ENCODE peak calls at places on chromosomes 7 and 10, in ten cellular contexts. D is uterus, B is fibroblast of lung, O is heart right ventricle, K is cardiac muscle cell, X is ovary, Q is PC-3, R is tibial artery, T is ascending aorta, C is H9. A is an unnamed sample. For H3K27me3, the result is how much of the 10 kb centered on the place peaks cover.

GRCh38 chr10:77524300-77524711 is 113.3 kb downstream of the KCNMA1 start:
- DNase-seq in C (no peak), X (no peak), B (peak), T (no peak), O (no peak), K (peak), D (no peak), Q (no peak), R (no peak), A (no peak)

GRCh38 chr10:118332948-118333710 is 9.0 kb downstream of the FAM204A start:
- DNase-seq in D (no peak), R (no peak), K (peak), Q (peak), C (no peak), B (no peak), T (no peak), X (no peak), O (no peak), A (no peak)

GRCh38 chr7:121755818-121756501 is 117.0 kb upstream of the PTPRZ1 start:
- DNase-seq in K (no peak), R (no peak), O (no peak), Q (no peak), D (no peak), T (no peak), B (no peak), X (no peak), C (peak), A (no peak)

GRCh38 chr7:122412886-122413285 is 108.3 kb upstream of the FEZF1 start:
- DNase-seq in X (peak), T (no peak), C (no peak), O (peak), D (peak), B (peak), R (no peak), Q (no peak), K (peak), A (no peak)

GRCh38 chr10:2978111-2978510 is 89.2 kb upstream of the PFKP start:
- DNase-seq in T (no peak), C (no peak), Q (peak), B (peak), O (no peak), K (peak), D (no peak), X (no peak), R (no peak), A (no peak)

GRCh38 chr10:100529473-100530298 is at the start of gene NDUFB8:
- DNase-seq in R (peak), D (peak), C (peak), X (peak), Q (peak), K (peak), O (peak), B (peak), T (peak), A (peak)

GRCh38 chr10:102781921-102782542 is 38.3 kb downstream of the WBP1L start:
- DNase-seq in X (no peak), T (no peak), O (no peak), Q (peak), C (no peak), B (peak), R (no peak), K (peak), D (no peak), A (no peak)

GRCh38 chr7:100483101-100483727 is 513 bp upstream of the NYAP1 start:
- DNase-seq in C (peak), O (peak), R (no peak), D (peak), T (no peak), K (peak), B (no peak), Q (peak), X (peak), A (peak)

GRCh38 chr7:78198756-78199155 is 400.2 kb downstream of the PHTF2 start:
- DNase-seq in C (no peak), K (no peak), D (no peak), R (no peak), O (no peak), B (peak), T (no peak), X (no peak), Q (no peak), A (no peak)

GRCh38 chr7:17814058-17814457 is 126.2 kb downstream of the SNX13 start:
- DNase-seq in Q (no peak), X (no peak), C (no peak), B (no peak), R (no peak), T (no peak), K (no peak), D (no peak), O (no peak), A (no peak)

GRCh38 chr7:17816903-17817302 is 123.4 kb downstream of the SNX13 start:
- DNase-seq in B (no peak), K (no peak), R (no peak), Q (no peak), C (no peak), D (no peak), T (no peak), X (no peak), O (no peak), A (no peak)

GRCh38 chr7:17815318-17815717 is 125.0 kb downstream of the SNX13 start:
- DNase-seq in C (no peak), T (no peak), Q (peak), X (no peak), B (no peak), R (no peak), K (no peak), D (no peak), O (no peak), A (no peak)
- H3K27me3 ChIP-seq in C (under half), T (under half), Q (under half), X (under half), B (under half), R (under half), K (under half), D (under half), O (under half), A (under half)

DNA sequence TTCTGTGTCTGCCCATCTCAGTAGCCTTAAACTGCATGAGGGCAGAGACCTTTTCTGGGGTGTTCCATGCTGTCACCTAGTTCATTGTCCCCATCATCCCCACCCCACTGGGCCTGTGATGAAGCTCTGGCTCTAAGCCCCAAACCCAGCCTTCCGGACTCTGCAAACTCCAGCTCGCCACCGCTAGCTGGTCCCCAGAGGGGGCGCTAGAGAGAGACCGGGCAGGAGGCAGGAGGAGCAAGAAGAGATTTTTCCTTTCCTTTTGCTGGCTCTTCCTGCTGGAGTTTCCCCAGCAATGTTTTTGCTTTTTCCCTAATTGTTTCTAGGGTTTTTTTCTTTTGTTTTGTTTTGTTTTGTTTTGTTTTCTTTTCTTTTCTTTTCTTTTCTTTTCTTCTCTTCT is 234.4 kb downstream of the TEX36 start:
- DNase-seq in O (no peak), Q (peak), R (no peak), C (peak), X (no peak), K (no peak), T (no peak), B (no peak), D (no peak), A (no peak)
- TF ChIP-seq CTCF in O (no peak), Q (peak), R (no peak), C (peak), X (no peak), K (no peak), T (no peak), B (peak), D (no peak), A (no peak)

DNA sequence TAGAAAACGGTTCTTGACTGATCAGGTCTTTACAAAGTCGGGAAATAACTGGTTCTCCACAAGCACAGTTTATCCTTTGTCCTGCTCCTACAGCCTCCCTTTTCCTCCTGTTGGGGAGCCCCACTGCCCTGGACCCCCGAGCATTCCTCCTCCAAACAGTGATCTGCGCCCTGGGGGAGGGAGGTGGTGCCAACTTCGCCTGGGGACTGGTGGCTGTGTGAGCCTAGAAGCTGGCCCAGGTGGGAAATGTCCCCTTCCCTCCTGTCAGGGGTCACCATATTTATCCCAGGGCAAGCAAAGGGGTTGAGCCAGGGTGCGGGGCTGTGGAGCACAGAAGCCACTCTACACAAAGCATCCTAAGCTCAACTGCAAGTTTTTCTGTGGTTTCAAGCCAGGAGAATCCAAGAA is 5.2 kb downstream of the HMX3 start:
- DNase-seq in B (no peak), K (no peak), T (no peak), C (no peak), Q (no peak), O (no peak), R (no peak), D (no peak), X (no peak), A (no peak)
- H3K27me3 ChIP-seq in B (half or more), K (half or more), T (half or more), C (half or more), Q (half or more), O (half or more), R (under half), D (under half), X (under half), A (half or more)

GRCh38 chr7:24788075-24788474 is 30.8 kb upstream of the GSDME start:
- DNase-seq in K (no peak), B (no peak), X (no peak), T (no peak), C (no peak), O (no peak), Q (no peak), D (no peak), R (no peak), A (no peak)
- TF ChIP-seq CTCF in K (peak), B (peak), X (no peak), T (no peak), C (peak), O (no peak), Q (peak), D (no peak), R (no peak), A (peak)

GRCh38 chr7:17651296-17651695 is 289.0 kb downstream of the SNX13 start:
- DNase-seq in C (no peak), O (no peak), D (no peak), R (no peak), Q (no peak), K (peak), B (peak), X (no peak), T (no peak), A (no peak)
- H3K27me3 ChIP-seq in C (under half), O (under half), D (under half), R (under half), Q (under half), K (under half), B (under half), X (under half), T (under half), A (under half)

DNA sequence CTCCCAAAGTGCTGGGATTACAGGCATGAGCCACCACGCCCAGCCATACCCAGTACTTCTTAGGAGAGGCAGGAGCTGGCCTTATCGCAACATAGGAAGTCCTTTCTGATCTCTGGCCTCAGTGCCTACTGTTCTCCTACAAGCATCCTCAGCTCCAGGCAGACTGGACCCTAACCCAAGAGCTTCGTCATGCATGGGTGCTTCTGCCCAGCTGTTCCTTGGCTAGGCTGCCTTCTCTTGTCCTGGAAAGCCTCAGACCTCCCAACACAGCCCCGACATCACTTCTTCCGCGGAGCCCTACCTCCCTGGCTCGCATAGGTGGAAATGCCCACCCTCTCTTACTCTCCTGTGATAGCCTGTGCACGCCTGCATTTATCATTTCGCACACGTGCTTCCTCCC is 15.8 kb downstream of the BCL7B start:
- DNase-seq in T (no peak), R (no peak), X (no peak), B (no peak), Q (no peak), C (no peak), O (no peak), D (no peak), K (no peak), A (no peak)
- TF ChIP-seq CTCF in T (no peak), R (no peak), X (no peak), B (no peak), Q (no peak), C (no peak), O (no peak), D (no peak), K (no peak), A (no peak)

DNA sequence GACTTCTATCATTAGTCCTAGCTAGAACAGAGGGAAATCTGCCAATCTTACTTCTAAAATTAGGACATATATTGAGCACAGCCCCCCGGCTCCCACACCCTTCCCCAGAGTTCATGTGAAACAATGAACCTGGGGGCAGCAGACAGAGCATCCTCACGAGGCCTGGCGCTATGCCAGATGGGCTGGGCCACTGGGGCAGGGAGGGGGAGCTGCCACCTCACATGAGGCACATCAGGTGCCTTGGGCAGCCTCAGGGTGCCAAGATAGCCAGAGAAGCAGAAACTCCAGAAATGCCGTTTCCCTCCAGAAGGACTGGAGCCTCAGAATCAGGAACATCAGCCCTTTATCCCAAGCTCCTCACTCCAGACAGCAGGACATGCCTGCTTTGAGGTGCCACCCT is 92.8 kb upstream of the LANCL2 start:
- DNase-seq in X (no peak), B (no peak), T (no peak), Q (no peak), O (no peak), D (no peak), K (no peak), R (no peak), C (no peak), A (no peak)
- H3K27me3 ChIP-seq in X (under half), B (under half), T (under half), Q (under half), O (under half), D (under half), K (under half), R (under half), C (under half), A (under half)

DNA sequence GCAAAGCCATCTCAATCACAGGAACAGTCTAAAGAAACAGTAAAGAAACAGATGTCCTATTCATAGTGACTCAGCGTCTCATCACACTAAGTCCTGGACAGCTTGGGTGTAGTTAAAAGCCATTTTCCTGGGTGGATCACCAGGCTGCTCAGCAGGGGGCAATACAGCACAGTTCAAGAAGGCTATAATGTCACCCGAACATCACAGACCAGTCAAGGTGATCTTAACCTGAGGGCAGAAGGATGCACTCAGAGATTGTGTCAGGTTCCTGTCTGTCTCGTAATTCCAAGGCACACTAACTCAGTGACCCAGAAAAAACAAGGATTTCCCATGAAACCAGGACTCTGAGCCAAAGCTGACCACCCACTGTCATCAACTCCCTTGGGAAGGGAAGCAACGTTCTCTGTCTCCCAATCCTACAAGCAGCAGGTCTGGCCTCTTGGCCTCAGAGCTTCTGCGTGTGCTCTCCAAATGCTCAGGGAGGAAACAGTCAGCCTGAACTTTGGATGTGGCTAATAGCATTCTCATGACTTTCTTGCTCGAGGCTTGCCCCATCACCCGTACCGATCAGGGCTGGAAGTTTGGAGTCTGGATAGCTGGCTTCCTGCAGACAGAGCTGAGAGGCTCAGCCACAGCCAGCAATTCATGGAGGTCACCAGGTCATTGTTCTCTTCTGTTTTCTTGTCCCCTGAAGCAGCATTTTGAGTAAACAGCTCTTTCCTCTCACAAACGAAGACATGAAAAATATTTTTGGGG is 90.4 kb upstream of the FAM171A1 start:
- DNase-seq in C (no peak), R (peak), T (no peak), O (peak), D (peak), X (no peak), B (peak), Q (peak), K (peak), A (no peak)
- TF ChIP-seq CTCF in C (no peak), R (peak), T (no peak), O (no peak), D (no peak), X (no peak), B (peak), Q (peak), K (peak), A (no peak)

A was measured in CD8-positive, alpha-beta T cell.